ENCODE peak calls at places on chromosome 15, in five cellular contexts. L, U, F, Q and I are unnamed samples.

GRCh38 chr15:61227269-61228024 is 1.7 kb downstream of the RORA start:
- DNase-seq in L (no peak), U (no peak), F (no peak), Q (peak), I (no peak)

GRCh38 chr15:69608661-69609060 is 156.0 kb downstream of the RPLP1 start:
- DNase-seq in L (no peak), U (no peak), F (no peak), Q (no peak), I (peak)

GRCh38 chr15:60620707-60621106 is 141.8 kb upstream of the ICE2 start:
- DNase-seq in L (no peak), U (no peak), F (no peak), Q (no peak), I (no peak)

GRCh38 chr15:101054991-101055390 is 135.8 kb downstream of the LRRK1 start:
- DNase-seq in L (no peak), U (no peak), F (no peak), Q (no peak), I (peak)

GRCh38 chr15:47184003-47184404 is 533.3 kb upstream of the SEMA6D start:
- DNase-seq in L (no peak), U (no peak), F (no peak), Q (peak), I (no peak)

GRCh38 chr15:52069559-52069958 is 43.0 kb downstream of the BCL2L10 start:
- DNase-seq in L (no peak), U (no peak), F (no peak), Q (no peak), I (no peak)

GRCh38 chr15:77595231-77595630 is 37.5 kb downstream of the LINGO1 start:
- DNase-seq in L (no peak), U (no peak), F (no peak), Q (no peak), I (no peak)

GRCh38 chr15:78651007-78651406 is 10.0 kb upstream of the CHRNB4 start:
- DNase-seq in L (no peak), U (no peak), F (no peak), Q (no peak), I (no peak)

GRCh38 chr15:39273805-39274411 is 307.0 kb upstream of the THBS1 start:
- DNase-seq in L (no peak), U (no peak), F (no peak), Q (no peak), I (no peak)

GRCh38 chr15:39363761-39364586 is 216.9 kb upstream of the THBS1 start:
- DNase-seq in L (no peak), U (no peak), F (no peak), Q (no peak), I (no peak)

GRCh38 chr15:83919319-83919830 is 265.5 kb downstream of the ADAMTSL3 start:
- DNase-seq in L (no peak), U (no peak), F (no peak), Q (no peak), I (no peak)

GRCh38 chr15:75666823-75667501 is 19.2 kb downstream of the SNX33 start:
- DNase-seq in L (no peak), U (no peak), F (peak), Q (peak), I (peak)

GRCh38 chr15:55915876-55916567 is 77.4 kb downstream of the NEDD4 start:
- DNase-seq in L (no peak), U (no peak), F (no peak), Q (no peak), I (no peak)

GRCh38 chr15:40392986-40393948 is 10.7 kb downstream of the KNSTRN start:
- DNase-seq in L (no peak), U (no peak), F (peak), Q (no peak), I (no peak)

GRCh38 chr15:84940399-84940798 is 41.3 kb upstream of the PDE8A start:
- DNase-seq in L (no peak), U (no peak), F (no peak), Q (no peak), I (no peak)

GRCh38 chr15:78922527-78922926 is 22.3 kb downstream of the CTSH start:
- DNase-seq in L (no peak), U (no peak), F (no peak), Q (no peak), I (no peak)

GRCh38 chr15:76393614-76394013 is 57.0 kb downstream of the ISL2 start:
- DNase-seq in L (no peak), U (no peak), F (no peak), Q (no peak), I (no peak)

GRCh38 chr15:28131946-28132345 is 32.8 kb upstream of the OCA2 start:
- DNase-seq in L (no peak), U (no peak), F (no peak), Q (no peak), I (peak)

GRCh38 chr15:39247574-39247973 is 333.3 kb upstream of the THBS1 start:
- DNase-seq in L (no peak), U (no peak), F (no peak), Q (no peak), I (no peak)

GRCh38 chr15:60682615-60683014 is 203.7 kb upstream of the ICE2 start:
- DNase-seq in L (no peak), U (no peak), F (no peak), Q (no peak), I (no peak)

GRCh38 chr15:82699726-82700125 is 9.9 kb downstream of the AP3B2 start:
- DNase-seq in L (no peak), U (no peak), F (no peak), Q (no peak), I (no peak)

GRCh38 chr15:68303560-68304436 is 26.3 kb downstream of the FEM1B start:
- DNase-seq in L (no peak), U (no peak), F (no peak), Q (no peak), I (peak)

GRCh38 chr15:84699538-84700191 is 16.3 kb downstream of the SEC11A start:
- DNase-seq in L (no peak), U (no peak), F (no peak), Q (no peak), I (no peak)

GRCh38 chr15:92377083-92377789 is 16.4 kb upstream of the ST8SIA2 start:
- DNase-seq in L (no peak), U (no peak), F (no peak), Q (peak), I (no peak)

GRCh38 chr15:44009056-44009455 is 182.3 kb downstream of the WDR76 start:
- DNase-seq in L (no peak), U (no peak), F (no peak), Q (no peak), I (no peak)

GRCh38 chr15:82952156-82953081 is at the start of gene HOMER2:
- DNase-seq in L (no peak), U (no peak), F (no peak), Q (peak), I (no peak)

GRCh38 chr15:37289109-37289765 is 188.9 kb upstream of the MEIS2 start:
- DNase-seq in L (no peak), U (no peak), F (no peak), Q (no peak), I (no peak)

GRCh38 chr15:89543389-89543788 is 31.9 kb upstream of the TICRR start:
- DNase-seq in L (no peak), U (no peak), F (no peak), Q (no peak), I (no peak)

GRCh38 chr15:27869697-27870281 is 229.3 kb downstream of the OCA2 start:
- DNase-seq in L (no peak), U (no peak), F (no peak), Q (no peak), I (no peak)

GRCh38 chr15:65004993-65005392 is 15.3 kb upstream of the SPG21 start:
- DNase-seq in L (no peak), U (no peak), F (no peak), Q (no peak), I (no peak)

GRCh38 chr15:35851491-35851890 is 305.5 kb upstream of the DPH6 start:
- DNase-seq in L (no peak), U (no peak), F (no peak), Q (no peak), I (no peak)

GRCh38 chr15:60552224-60552623 is 73.3 kb upstream of the ICE2 start:
- DNase-seq in L (no peak), U (no peak), F (no peak), Q (no peak), I (no peak)

GRCh38 chr15:93152951-93153350 is 63.9 kb upstream of the RGMA start:
- DNase-seq in L (no peak), U (no peak), F (no peak), Q (peak), I (peak)

DNA sequence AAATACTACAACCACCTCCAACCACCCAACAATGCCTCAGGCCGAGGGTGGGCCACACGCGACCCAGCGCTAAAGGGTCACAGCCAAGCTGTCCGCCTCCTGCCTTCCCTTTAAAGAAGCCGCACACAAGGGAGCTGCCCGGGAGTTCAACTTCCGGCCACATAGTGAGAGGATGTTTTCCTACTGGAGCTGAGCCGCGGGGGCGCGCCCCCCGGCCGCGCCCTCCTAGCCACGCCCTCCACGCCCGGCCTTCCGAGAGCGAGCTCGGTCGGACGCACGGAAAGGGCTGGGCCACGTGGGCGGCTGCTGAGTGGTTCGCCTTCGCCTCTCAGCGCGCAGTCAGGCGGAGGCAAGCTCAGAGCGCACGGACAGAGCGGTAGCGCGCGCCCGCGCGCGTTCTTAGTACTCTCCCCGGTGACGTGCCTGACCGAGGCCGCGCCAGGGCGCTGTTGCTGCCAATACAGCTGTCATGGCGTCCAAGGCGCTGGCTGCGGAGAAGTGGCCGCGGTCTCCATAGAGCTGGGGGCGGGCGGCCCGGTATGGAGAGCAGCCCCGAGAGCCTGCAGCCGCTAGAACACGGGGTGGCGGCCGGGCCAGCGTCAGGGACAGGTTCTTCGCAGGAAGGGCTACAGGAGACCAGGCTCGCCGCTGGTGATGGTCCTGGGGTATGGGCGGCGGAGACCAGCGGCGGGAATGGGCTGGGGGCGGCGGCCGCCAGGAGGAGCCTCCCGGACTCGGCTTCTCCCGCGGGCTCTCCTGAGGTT is at the start of gene MINDY2:
- DNase-seq in L (peak), U (peak), F (peak), Q (peak), I (peak)
- TF ChIP-seq CTCF in L (peak), U (no peak), F (peak), Q (peak), I (no peak)

GRCh38 chr15:29262738-29263137 is 6.9 kb downstream of the NSMCE3 start:
- DNase-seq in L (no peak), U (no peak), F (no peak), Q (no peak), I (no peak)

GRCh38 chr15:29263289-29263688 is 6.3 kb downstream of the NSMCE3 start:
- DNase-seq in L (no peak), U (no peak), F (no peak), Q (no peak), I (no peak)

GRCh38 chr15:29260896-29261295 is 8.7 kb downstream of the NSMCE3 start:
- DNase-seq in L (no peak), U (no peak), F (no peak), Q (no peak), I (no peak)

GRCh38 chr15:29259233-29259632 is 10.4 kb downstream of the NSMCE3 start:
- DNase-seq in L (no peak), U (no peak), F (no peak), Q (no peak), I (no peak)
- TF ChIP-seq CTCF in L (no peak), U (no peak), F (no peak), Q (no peak), I (no peak)

GRCh38 chr15:23759964-23760363 is 72.9 kb upstream of the NDN start:
- DNase-seq in L (no peak), U (no peak), F (no peak), Q (no peak), I (no peak)
- TF ChIP-seq CTCF in L (peak), U (no peak), F (no peak), Q (no peak), I (no peak)

GRCh38 chr15:98676586-98677270 is 28.4 kb downstream of the IGF1R start:
- DNase-seq in L (no peak), U (no peak), F (no peak), Q (no peak), I (peak)
- TF ChIP-seq CTCF in L (no peak), U (no peak), F (no peak), Q (no peak), I (no peak)

DNA sequence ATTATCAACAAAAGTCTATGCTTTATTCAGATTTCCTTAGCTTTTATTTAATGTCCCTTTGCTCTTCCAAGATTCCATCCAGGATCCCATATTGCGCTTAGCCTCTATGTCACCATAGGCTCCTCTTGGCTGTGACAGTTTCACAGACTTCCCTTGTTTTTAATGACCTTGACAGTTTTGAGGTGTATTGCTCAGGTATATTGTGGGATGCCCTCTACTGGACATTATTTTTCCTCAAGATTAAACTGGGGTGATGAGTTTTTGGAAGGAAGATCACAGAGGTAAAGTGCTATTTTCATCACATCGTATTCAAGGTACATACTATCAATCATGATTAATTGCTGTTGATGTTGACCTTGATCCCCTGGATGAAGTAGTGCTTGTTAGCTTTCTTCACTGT is 99.1 kb upstream of the SMAD3 start:
- DNase-seq in L (no peak), U (no peak), F (no peak), Q (no peak), I (no peak)
- TF ChIP-seq CTCF in L (peak), U (no peak), F (no peak), Q (no peak), I (peak)

GRCh38 chr15:32855942-32856341 is 138.1 kb downstream of the GREM1 start:
- DNase-seq in L (no peak), U (no peak), F (peak), Q (no peak), I (no peak)
- TF ChIP-seq CTCF in L (no peak), U (no peak), F (no peak), Q (no peak), I (no peak)

GRCh38 chr15:88013111-88013510 is 243.4 kb downstream of the NTRK3 start:
- DNase-seq in L (no peak), U (no peak), F (no peak), Q (no peak), I (no peak)

GRCh38 chr15:88012711-88013110 is 243.8 kb downstream of the NTRK3 start:
- DNase-seq in L (no peak), U (no peak), F (no peak), Q (no peak), I (no peak)

GRCh38 chr15:88014492-88014891 is 242.0 kb downstream of the NTRK3 start:
- DNase-seq in L (no peak), U (no peak), F (no peak), Q (no peak), I (no peak)

GRCh38 chr15:88016373-88016772 is 240.2 kb downstream of the NTRK3 start:
- DNase-seq in L (no peak), U (no peak), F (no peak), Q (no peak), I (no peak)

GRCh38 chr15:88015228-88015860 is 241.2 kb downstream of the NTRK3 start:
- DNase-seq in L (no peak), U (no peak), F (no peak), Q (peak), I (no peak)
- TF ChIP-seq CTCF in L (no peak), U (no peak), F (no peak), Q (peak), I (no peak)

GRCh38 chr15:62912282-62912681 is 130.3 kb upstream of the TPM1 start:
- DNase-seq in L (no peak), U (no peak), F (no peak), Q (no peak), I (no peak)

GRCh38 chr15:62909257-62909656 is 133.3 kb upstream of the TPM1 start:
- DNase-seq in L (no peak), U (no peak), F (no peak), Q (no peak), I (no peak)

GRCh38 chr15:62914461-62915079 is 128.0 kb upstream of the TPM1 start:
- DNase-seq in L (no peak), U (no peak), F (no peak), Q (no peak), I (no peak)

GRCh38 chr15:62907275-62907674 is 135.3 kb upstream of the TPM1 start:
- DNase-seq in L (no peak), U (no peak), F (no peak), Q (no peak), I (no peak)

DNA sequence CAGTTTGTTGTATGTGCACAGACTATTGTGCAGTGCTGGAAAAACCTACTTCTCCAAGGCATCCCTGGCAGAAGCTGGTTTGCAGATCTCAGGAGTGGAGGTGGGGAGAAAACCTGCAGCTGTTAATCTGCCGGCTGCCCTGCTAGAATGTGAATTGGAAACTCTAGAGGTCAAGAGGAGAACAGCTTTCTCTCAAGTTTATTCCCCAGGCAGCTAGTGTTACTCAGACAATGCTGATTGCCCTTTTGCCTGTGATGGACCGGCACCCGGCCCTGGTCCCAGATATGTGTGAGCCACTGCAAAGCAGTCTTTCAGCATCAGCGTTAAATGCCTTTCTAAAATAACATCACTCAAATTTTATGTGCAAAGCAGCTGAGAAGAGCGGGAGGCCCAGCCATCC is 129.7 kb upstream of the TPM1 start:
- DNase-seq in L (no peak), U (no peak), F (no peak), Q (no peak), I (no peak)
- TF ChIP-seq CTCF in L (no peak), U (no peak), F (no peak), Q (no peak), I (no peak)

GRCh38 chr15:49620174-49620573 is 444 bp downstream of the FAM227B start:
- DNase-seq in L (no peak), U (no peak), F (no peak), Q (no peak), I (no peak)
- TF ChIP-seq CTCF in L (peak), U (no peak), F (no peak), Q (no peak), I (no peak)

GRCh38 chr15:88428805-88429605 is 38.2 kb downstream of the MRPL46 start:
- DNase-seq in L (no peak), U (no peak), F (no peak), Q (no peak), I (no peak)
- TF ChIP-seq CTCF in L (no peak), U (no peak), F (no peak), Q (no peak), I (no peak)